ENCODE peak calls at places on chromosomes 13 and 19, in nine cellular contexts. One of them, this sample, is unnamed.

GRCh38 chr13:83975668-83976165 is 93.4 kb upstream of the SLITRK1 start:
- DNase-seq in activated T-cell treated with anti-CD3 and anti-CD28 coated beads for 1 hour: no peak
- DNase-seq in HEK293T: no peak
- DNase-seq in NCI-H1417: no peak
- DNase-seq in cardiac fibroblast: no peak
- DNase-seq in GDM1: no peak
- DNase-seq in NCI-H2081: no peak
- DNase-seq in GM12891: no peak
- DNase-seq in activated CD4-positive, alpha-beta T cell treated with anti-CD3 and anti-CD28 coated beads, Interleukin-2, amount 50 U/mL, for 24 hours: no peak
- DNase-seq in this sample: no peak

GRCh38 chr13:45492538-45492937 is 27.8 kb downstream of the COG3 start:
- DNase-seq in activated T-cell treated with anti-CD3 and anti-CD28 coated beads for 1 hour: no peak
- DNase-seq in HEK293T: no peak
- DNase-seq in NCI-H1417: no peak
- DNase-seq in cardiac fibroblast: peak
- DNase-seq in GDM1: no peak
- DNase-seq in NCI-H2081: no peak
- DNase-seq in GM12891: no peak
- DNase-seq in activated CD4-positive, alpha-beta T cell treated with anti-CD3 and anti-CD28 coated beads, Interleukin-2, amount 50 U/mL, for 24 hours: no peak
- DNase-seq in this sample: no peak

GRCh38 chr19:6765738-6766356 is 1.4 kb downstream of the SH2D3A start:
- DNase-seq in activated T-cell treated with anti-CD3 and anti-CD28 coated beads for 1 hour: no peak
- DNase-seq in HEK293T: no peak
- DNase-seq in NCI-H1417: peak
- DNase-seq in cardiac fibroblast: no peak
- DNase-seq in GDM1: no peak
- DNase-seq in NCI-H2081: peak
- DNase-seq in GM12891: no peak
- DNase-seq in activated CD4-positive, alpha-beta T cell treated with anti-CD3 and anti-CD28 coated beads, Interleukin-2, amount 50 U/mL, for 24 hours: no peak
- DNase-seq in this sample: no peak

GRCh38 chr13:21075303-21076264 is 14.2 kb upstream of the LATS2 start:
- DNase-seq in activated T-cell treated with anti-CD3 and anti-CD28 coated beads for 1 hour: no peak
- DNase-seq in HEK293T: no peak
- DNase-seq in NCI-H1417: no peak
- DNase-seq in cardiac fibroblast: peak
- DNase-seq in GDM1: peak
- DNase-seq in NCI-H2081: no peak
- DNase-seq in GM12891: peak
- DNase-seq in activated CD4-positive, alpha-beta T cell treated with anti-CD3 and anti-CD28 coated beads, Interleukin-2, amount 50 U/mL, for 24 hours: no peak
- DNase-seq in this sample: peak

GRCh38 chr13:92745233-92745632 is 481.4 kb upstream of the GPC6 start:
- DNase-seq in activated T-cell treated with anti-CD3 and anti-CD28 coated beads for 1 hour: no peak
- DNase-seq in HEK293T: no peak
- DNase-seq in NCI-H1417: no peak
- DNase-seq in cardiac fibroblast: no peak
- DNase-seq in GDM1: no peak
- DNase-seq in NCI-H2081: no peak
- DNase-seq in GM12891: no peak
- DNase-seq in activated CD4-positive, alpha-beta T cell treated with anti-CD3 and anti-CD28 coated beads, Interleukin-2, amount 50 U/mL, for 24 hours: no peak
- DNase-seq in this sample: no peak

GRCh38 chr19:6652214-6653094 is 17.5 kb downstream of the TNFSF14 start:
- DNase-seq in activated T-cell treated with anti-CD3 and anti-CD28 coated beads for 1 hour: no peak
- DNase-seq in HEK293T: no peak
- DNase-seq in NCI-H1417: no peak
- DNase-seq in cardiac fibroblast: no peak
- DNase-seq in GDM1: no peak
- DNase-seq in NCI-H2081: no peak
- DNase-seq in GM12891: no peak
- DNase-seq in activated CD4-positive, alpha-beta T cell treated with anti-CD3 and anti-CD28 coated beads, Interleukin-2, amount 50 U/mL, for 24 hours: no peak
- DNase-seq in this sample: no peak

GRCh38 chr13:113562085-113562749 is 22.3 kb upstream of the TFDP1 start:
- DNase-seq in activated T-cell treated with anti-CD3 and anti-CD28 coated beads for 1 hour: peak
- DNase-seq in HEK293T: peak
- DNase-seq in NCI-H1417: peak
- DNase-seq in cardiac fibroblast: peak
- DNase-seq in GDM1: peak
- DNase-seq in NCI-H2081: peak
- DNase-seq in GM12891: peak
- DNase-seq in activated CD4-positive, alpha-beta T cell treated with anti-CD3 and anti-CD28 coated beads, Interleukin-2, amount 50 U/mL, for 24 hours: no peak
- DNase-seq in this sample: peak

GRCh38 chr13:99988469-99989375 is 7.1 kb downstream of the ZIC2 start:
- DNase-seq in activated T-cell treated with anti-CD3 and anti-CD28 coated beads for 1 hour: no peak
- DNase-seq in HEK293T: no peak
- DNase-seq in NCI-H1417: peak
- DNase-seq in cardiac fibroblast: no peak
- DNase-seq in GDM1: no peak
- DNase-seq in NCI-H2081: peak
- DNase-seq in GM12891: no peak
- DNase-seq in activated CD4-positive, alpha-beta T cell treated with anti-CD3 and anti-CD28 coated beads, Interleukin-2, amount 50 U/mL, for 24 hours: no peak
- DNase-seq in this sample: no peak

GRCh38 chr13:52345631-52346251 is 60.2 kb downstream of the THSD1 start:
- DNase-seq in activated T-cell treated with anti-CD3 and anti-CD28 coated beads for 1 hour: no peak
- DNase-seq in HEK293T: no peak
- DNase-seq in NCI-H1417: no peak
- DNase-seq in cardiac fibroblast: no peak
- DNase-seq in GDM1: no peak
- DNase-seq in NCI-H2081: no peak
- DNase-seq in GM12891: no peak
- DNase-seq in activated CD4-positive, alpha-beta T cell treated with anti-CD3 and anti-CD28 coated beads, Interleukin-2, amount 50 U/mL, for 24 hours: no peak
- DNase-seq in this sample: no peak

GRCh38 chr19:43664008-43664407 is 6.0 kb downstream of the PLAUR start:
- DNase-seq in activated T-cell treated with anti-CD3 and anti-CD28 coated beads for 1 hour: no peak
- DNase-seq in HEK293T: no peak
- DNase-seq in NCI-H1417: no peak
- DNase-seq in cardiac fibroblast: no peak
- DNase-seq in GDM1: peak
- DNase-seq in NCI-H2081: no peak
- DNase-seq in GM12891: no peak
- DNase-seq in activated CD4-positive, alpha-beta T cell treated with anti-CD3 and anti-CD28 coated beads, Interleukin-2, amount 50 U/mL, for 24 hours: no peak
- DNase-seq in this sample: no peak

GRCh38 chr19:40596608-40597328 is 4.4 kb upstream of the LTBP4 start:
- DNase-seq in activated T-cell treated with anti-CD3 and anti-CD28 coated beads for 1 hour: no peak
- DNase-seq in HEK293T: peak
- DNase-seq in NCI-H1417: peak
- DNase-seq in cardiac fibroblast: peak
- DNase-seq in GDM1: no peak
- DNase-seq in NCI-H2081: no peak
- DNase-seq in GM12891: no peak
- DNase-seq in activated CD4-positive, alpha-beta T cell treated with anti-CD3 and anti-CD28 coated beads, Interleukin-2, amount 50 U/mL, for 24 hours: no peak
- DNase-seq in this sample: no peak

GRCh38 chr19:34502582-34503545 is 21.3 kb downstream of the WTIP start:
- DNase-seq in activated T-cell treated with anti-CD3 and anti-CD28 coated beads for 1 hour: no peak
- DNase-seq in HEK293T: no peak
- DNase-seq in NCI-H1417: no peak
- DNase-seq in cardiac fibroblast: peak
- DNase-seq in GDM1: no peak
- DNase-seq in NCI-H2081: no peak
- DNase-seq in GM12891: no peak
- DNase-seq in activated CD4-positive, alpha-beta T cell treated with anti-CD3 and anti-CD28 coated beads, Interleukin-2, amount 50 U/mL, for 24 hours: no peak
- DNase-seq in this sample: no peak

GRCh38 chr13:92843549-92843948 is 383.1 kb upstream of the GPC6 start:
- DNase-seq in activated T-cell treated with anti-CD3 and anti-CD28 coated beads for 1 hour: no peak
- DNase-seq in HEK293T: peak
- DNase-seq in NCI-H1417: peak
- DNase-seq in cardiac fibroblast: peak
- DNase-seq in GDM1: no peak
- DNase-seq in NCI-H2081: peak
- DNase-seq in GM12891: no peak
- DNase-seq in activated CD4-positive, alpha-beta T cell treated with anti-CD3 and anti-CD28 coated beads, Interleukin-2, amount 50 U/mL, for 24 hours: no peak
- DNase-seq in this sample: no peak

GRCh38 chr19:29429021-29429420 is 96.8 kb upstream of the VSTM2B start:
- DNase-seq in activated T-cell treated with anti-CD3 and anti-CD28 coated beads for 1 hour: no peak
- DNase-seq in HEK293T: no peak
- DNase-seq in NCI-H1417: no peak
- DNase-seq in cardiac fibroblast: no peak
- DNase-seq in GDM1: no peak
- DNase-seq in NCI-H2081: no peak
- DNase-seq in GM12891: no peak
- DNase-seq in activated CD4-positive, alpha-beta T cell treated with anti-CD3 and anti-CD28 coated beads, Interleukin-2, amount 50 U/mL, for 24 hours: no peak
- DNase-seq in this sample: no peak

GRCh38 chr13:86741762-86742285 is 929.3 kb upstream of the SLITRK5 start:
- DNase-seq in activated T-cell treated with anti-CD3 and anti-CD28 coated beads for 1 hour: no peak
- DNase-seq in HEK293T: no peak
- DNase-seq in NCI-H1417: no peak
- DNase-seq in cardiac fibroblast: no peak
- DNase-seq in GDM1: no peak
- DNase-seq in NCI-H2081: peak
- DNase-seq in GM12891: no peak
- DNase-seq in activated CD4-positive, alpha-beta T cell treated with anti-CD3 and anti-CD28 coated beads, Interleukin-2, amount 50 U/mL, for 24 hours: no peak
- DNase-seq in this sample: no peak

GRCh38 chr19:1851581-1852293 is 3.5 kb upstream of the REXO1 start:
- DNase-seq in activated T-cell treated with anti-CD3 and anti-CD28 coated beads for 1 hour: peak
- DNase-seq in HEK293T: no peak
- DNase-seq in NCI-H1417: peak
- DNase-seq in cardiac fibroblast: no peak
- DNase-seq in GDM1: no peak
- DNase-seq in NCI-H2081: no peak
- DNase-seq in GM12891: no peak
- DNase-seq in activated CD4-positive, alpha-beta T cell treated with anti-CD3 and anti-CD28 coated beads, Interleukin-2, amount 50 U/mL, for 24 hours: no peak
- DNase-seq in this sample: peak

GRCh38 chr13:41562083-41562482 is 104.7 kb downstream of the RGCC start:
- DNase-seq in activated T-cell treated with anti-CD3 and anti-CD28 coated beads for 1 hour: no peak
- DNase-seq in HEK293T: no peak
- DNase-seq in NCI-H1417: no peak
- DNase-seq in cardiac fibroblast: peak
- DNase-seq in GDM1: no peak
- DNase-seq in NCI-H2081: no peak
- DNase-seq in GM12891: no peak
- DNase-seq in activated CD4-positive, alpha-beta T cell treated with anti-CD3 and anti-CD28 coated beads, Interleukin-2, amount 50 U/mL, for 24 hours: no peak
- DNase-seq in this sample: no peak

GRCh38 chr19:12139309-12139708 is 841 bp downstream of the ZNF20 start:
- DNase-seq in activated T-cell treated with anti-CD3 and anti-CD28 coated beads for 1 hour: no peak
- DNase-seq in HEK293T: no peak
- DNase-seq in NCI-H1417: no peak
- DNase-seq in cardiac fibroblast: no peak
- DNase-seq in GDM1: no peak
- DNase-seq in NCI-H2081: no peak
- DNase-seq in GM12891: no peak
- DNase-seq in activated CD4-positive, alpha-beta T cell treated with anti-CD3 and anti-CD28 coated beads, Interleukin-2, amount 50 U/mL, for 24 hours: no peak
- DNase-seq in this sample: no peak

GRCh38 chr19:39401549-39402416 is 4.9 kb upstream of the ZFP36 start:
- DNase-seq in activated T-cell treated with anti-CD3 and anti-CD28 coated beads for 1 hour: peak
- DNase-seq in HEK293T: no peak
- DNase-seq in NCI-H1417: no peak
- DNase-seq in cardiac fibroblast: peak
- DNase-seq in GDM1: no peak
- DNase-seq in NCI-H2081: no peak
- DNase-seq in GM12891: no peak
- DNase-seq in activated CD4-positive, alpha-beta T cell treated with anti-CD3 and anti-CD28 coated beads, Interleukin-2, amount 50 U/mL, for 24 hours: no peak
- DNase-seq in this sample: peak

GRCh38 chr13:99408703-99409000 is 92.6 kb upstream of the TM9SF2 start:
- DNase-seq in activated T-cell treated with anti-CD3 and anti-CD28 coated beads for 1 hour: no peak
- DNase-seq in HEK293T: no peak
- DNase-seq in NCI-H1417: no peak
- DNase-seq in cardiac fibroblast: no peak
- DNase-seq in GDM1: no peak
- DNase-seq in NCI-H2081: no peak
- DNase-seq in GM12891: no peak
- DNase-seq in activated CD4-positive, alpha-beta T cell treated with anti-CD3 and anti-CD28 coated beads, Interleukin-2, amount 50 U/mL, for 24 hours: no peak
- DNase-seq in this sample: no peak

GRCh38 chr19:38707512-38708114 is 36.7 kb downstream of the CAPN12 start:
- DNase-seq in activated T-cell treated with anti-CD3 and anti-CD28 coated beads for 1 hour: no peak
- DNase-seq in HEK293T: no peak
- DNase-seq in NCI-H1417: no peak
- DNase-seq in cardiac fibroblast: peak
- DNase-seq in GDM1: no peak
- DNase-seq in NCI-H2081: no peak
- DNase-seq in GM12891: no peak
- DNase-seq in activated CD4-positive, alpha-beta T cell treated with anti-CD3 and anti-CD28 coated beads, Interleukin-2, amount 50 U/mL, for 24 hours: no peak
- DNase-seq in this sample: no peak

GRCh38 chr19:23957660-23958281 is 43.1 kb downstream of the ZNF726 start:
- DNase-seq in activated T-cell treated with anti-CD3 and anti-CD28 coated beads for 1 hour: no peak
- DNase-seq in HEK293T: no peak
- DNase-seq in NCI-H1417: no peak
- DNase-seq in cardiac fibroblast: no peak
- DNase-seq in GDM1: no peak
- DNase-seq in NCI-H2081: no peak
- DNase-seq in GM12891: no peak
- DNase-seq in activated CD4-positive, alpha-beta T cell treated with anti-CD3 and anti-CD28 coated beads, Interleukin-2, amount 50 U/mL, for 24 hours: no peak
- DNase-seq in this sample: no peak

GRCh38 chr13:100542546-100543156 is 45.9 kb downstream of the GGACT start:
- DNase-seq in activated T-cell treated with anti-CD3 and anti-CD28 coated beads for 1 hour: no peak
- DNase-seq in HEK293T: peak
- DNase-seq in NCI-H1417: no peak
- DNase-seq in cardiac fibroblast: peak
- DNase-seq in GDM1: no peak
- DNase-seq in NCI-H2081: no peak
- DNase-seq in GM12891: peak
- DNase-seq in activated CD4-positive, alpha-beta T cell treated with anti-CD3 and anti-CD28 coated beads, Interleukin-2, amount 50 U/mL, for 24 hours: no peak
- DNase-seq in this sample: no peak

GRCh38 chr13:111341886-111342285 is 21.4 kb downstream of the TEX29 start:
- DNase-seq in activated T-cell treated with anti-CD3 and anti-CD28 coated beads for 1 hour: no peak
- DNase-seq in HEK293T: no peak
- DNase-seq in NCI-H1417: no peak
- DNase-seq in cardiac fibroblast: no peak
- DNase-seq in GDM1: no peak
- DNase-seq in NCI-H2081: no peak
- DNase-seq in GM12891: no peak
- DNase-seq in activated CD4-positive, alpha-beta T cell treated with anti-CD3 and anti-CD28 coated beads, Interleukin-2, amount 50 U/mL, for 24 hours: no peak
- DNase-seq in this sample: no peak

GRCh38 chr13:95201814-95202521 is 99.3 kb downstream of the ABCC4 start:
- DNase-seq in activated T-cell treated with anti-CD3 and anti-CD28 coated beads for 1 hour: no peak
- DNase-seq in HEK293T: no peak
- DNase-seq in NCI-H1417: no peak
- DNase-seq in cardiac fibroblast: peak
- DNase-seq in GDM1: no peak
- DNase-seq in NCI-H2081: no peak
- DNase-seq in GM12891: no peak
- DNase-seq in activated CD4-positive, alpha-beta T cell treated with anti-CD3 and anti-CD28 coated beads, Interleukin-2, amount 50 U/mL, for 24 hours: no peak
- DNase-seq in this sample: no peak

GRCh38 chr13:45142440-45143345 is 22.4 kb downstream of the GTF2F2 start:
- DNase-seq in activated T-cell treated with anti-CD3 and anti-CD28 coated beads for 1 hour: no peak
- DNase-seq in HEK293T: no peak
- DNase-seq in NCI-H1417: no peak
- DNase-seq in cardiac fibroblast: no peak
- DNase-seq in GDM1: no peak
- DNase-seq in NCI-H2081: no peak
- DNase-seq in GM12891: no peak
- DNase-seq in activated CD4-positive, alpha-beta T cell treated with anti-CD3 and anti-CD28 coated beads, Interleukin-2, amount 50 U/mL, for 24 hours: no peak
- DNase-seq in this sample: no peak

GRCh38 chr13:87923713-87924112 is 252.5 kb downstream of the SLITRK5 start:
- DNase-seq in activated T-cell treated with anti-CD3 and anti-CD28 coated beads for 1 hour: no peak
- DNase-seq in HEK293T: peak
- DNase-seq in NCI-H1417: peak
- DNase-seq in cardiac fibroblast: no peak
- DNase-seq in GDM1: no peak
- DNase-seq in NCI-H2081: no peak
- DNase-seq in GM12891: no peak
- DNase-seq in activated CD4-positive, alpha-beta T cell treated with anti-CD3 and anti-CD28 coated beads, Interleukin-2, amount 50 U/mL, for 24 hours: no peak
- DNase-seq in this sample: no peak

GRCh38 chr13:36030670-36031331 is 100.4 kb downstream of the DCLK1 start:
- DNase-seq in activated T-cell treated with anti-CD3 and anti-CD28 coated beads for 1 hour: no peak
- DNase-seq in HEK293T: no peak
- DNase-seq in NCI-H1417: no peak
- DNase-seq in cardiac fibroblast: peak
- DNase-seq in GDM1: no peak
- DNase-seq in NCI-H2081: peak
- DNase-seq in GM12891: no peak
- DNase-seq in activated CD4-positive, alpha-beta T cell treated with anti-CD3 and anti-CD28 coated beads, Interleukin-2, amount 50 U/mL, for 24 hours: no peak
- DNase-seq in this sample: no peak